ENCODE peak calls at places on chromosomes 5 and 9, in six cellular contexts. N, A, S, E, Z and X are unnamed samples.

GRCh38 chr9:124428751-124429529 is 13.7 kb upstream of the PSMB7 start:
- DNase-seq in N (no peak), A (no peak), E (no peak), S (no peak), Z (no peak), X (peak; percentile 33)

GRCh38 chr9:88437210-88438146 is 49.2 kb downstream of the SPIN1 start:
- DNase-seq in A (no peak), S (no peak), Z (no peak), N (no peak), E (no peak), X (no peak)

GRCh38 chr9:120832766-120833165 is 10.0 kb downstream of the PSMD5 start:
- DNase-seq in N (no peak), S (no peak), E (no peak), Z (no peak), A (no peak), X (no peak)

GRCh38 chr5:146340260-146341081 is 1.8 kb downstream of the POU4F3 start:
- DNase-seq in S (no peak), Z (no peak), E (peak; percentile 23), A (peak; percentile 72), N (peak; percentile 92), X (peak; percentile 91)

GRCh38 chr9:133103183-133103986 is 17.7 kb downstream of the RALGDS start:
- DNase-seq in N (peak; percentile 70), A (peak; percentile 84), S (no peak), E (peak; percentile 59), Z (no peak), X (peak; percentile 86)

GRCh38 chr5:81852277-81853004 is 101.5 kb upstream of the SSBP2 start:
- DNase-seq in S (no peak), A (peak; percentile 67), N (peak; percentile 65), E (peak; percentile 32), Z (no peak), X (peak; percentile 87)

GRCh38 chr5:117800261-117800660 is 1188.1 kb downstream of the DTWD2 start:
- DNase-seq in S (no peak), N (no peak), A (no peak), Z (no peak), E (no peak), X (no peak)

GRCh38 chr5:136425914-136426313 is 60.6 kb upstream of the TRPC7 start:
- DNase-seq in E (no peak), N (no peak), S (no peak), Z (no peak), A (no peak), X (no peak)

GRCh38 chr9:86795861-86796497 is 151.3 kb downstream of the GAS1 start:
- DNase-seq in Z (no peak), A (no peak), E (no peak), N (peak; percentile 48), S (no peak), X (peak; percentile 61)

GRCh38 chr9:69325409-69326212 is 596 bp downstream of the ENTREP1 start:
- DNase-seq in Z (no peak), E (no peak), S (no peak), A (peak; percentile 71), N (peak; percentile 64), X (peak; percentile 78)

GRCh38 chr5:38465045-38465444 is 91.4 kb downstream of the LIFR start:
- DNase-seq in E (no peak), S (no peak), A (no peak), Z (no peak), N (no peak), X (no peak)

GRCh38 chr9:76604171-76604570 is 145.2 kb downstream of the GCNT1 start:
- DNase-seq in A (no peak), Z (no peak), N (no peak), S (no peak), E (no peak), X (no peak)

GRCh38 chr9:126695186-126696090 is 81.7 kb downstream of the LMX1B start:
- DNase-seq in N (peak; percentile 18), E (no peak), A (peak; percentile 50), Z (no peak), S (no peak), X (peak; percentile 36)

GRCh38 chr5:10202089-10202753 is 47.5 kb downstream of the ATPSCKMT start:
- DNase-seq in E (no peak), N (no peak), Z (no peak), S (no peak), A (no peak), X (no peak)

GRCh38 chr9:133839822-133840329 is 101.7 kb upstream of the SARDH start:
- DNase-seq in E (no peak), A (no peak), N (peak; percentile 61), S (no peak), Z (peak; percentile 33), X (peak; percentile 88)

GRCh38 chr9:76905661-76905983 is 292 bp downstream of the PRUNE2 start:
- DNase-seq in Z (no peak), A (no peak), N (no peak), E (no peak), S (no peak), X (no peak)

GRCh38 chr9:79572032-79572890 is 496 bp downstream of the TLE4 start:
- DNase-seq in Z (no peak), S (no peak), E (no peak), N (peak; percentile 83), A (peak; percentile 83), X (peak; percentile 79)

GRCh38 chr5:17951392-17952169 is 317.3 kb downstream of the TAF11L14 start:
- DNase-seq in E (no peak), Z (peak; percentile 55), N (peak; percentile 60), S (no peak), A (no peak), X (peak; percentile 94)

GRCh38 chr5:174159327-174160247 is 114.1 kb downstream of the NSG2 start:
- DNase-seq in Z (no peak), E (no peak), A (no peak), S (no peak), N (no peak), X (peak; percentile 46)

GRCh38 chr5:135030691-135031145 is 3.3 kb downstream of the PITX1 start:
- DNase-seq in Z (no peak), A (no peak), E (no peak), N (peak; percentile 51), S (no peak), X (no peak)
- H3K36me3 ChIP-seq in Z (no peaks in the 10 kb centered on the region), A (no peaks in the 10 kb centered on the region), E (no peaks in the 10 kb centered on the region), N (no peaks in the 10 kb centered on the region), S (no peaks in the 10 kb centered on the region), X (peaks cover 3% of the 10 kb centered on the region)

GRCh38 chr9:92614763-92615441 is 55.0 kb downstream of the IPPK start:
- DNase-seq in N (no peak), E (no peak), S (no peak), Z (no peak), A (no peak), X (no peak)

GRCh38 chr9:92617195-92617813 is 52.6 kb downstream of the IPPK start:
- DNase-seq in E (no peak), A (no peak), N (no peak), S (no peak), Z (no peak), X (no peak)

GRCh38 chr9:92615790-92616189 is 54.1 kb downstream of the IPPK start:
- DNase-seq in A (no peak), N (no peak), Z (no peak), E (no peak), S (no peak), X (no peak)

GRCh38 chr9:92617951-92618510 is 51.9 kb downstream of the IPPK start:
- DNase-seq in N (no peak), E (no peak), S (no peak), A (no peak), Z (no peak), X (no peak)

GRCh38 chr9:92616199-92617129 is 53.5 kb downstream of the IPPK start:
- DNase-seq in Z (no peak), N (no peak), S (no peak), A (no peak), E (no peak), X (no peak)
- H3K36me3 ChIP-seq in Z (peaks cover 94% of the 10 kb centered on the region), N (no peaks in the 10 kb centered on the region), S (peaks cover 28% of the 10 kb centered on the region), A (peaks cover 60% of the 10 kb centered on the region), E (peaks cover 43% of the 10 kb centered on the region), X (peaks cover 48% of the 10 kb centered on the region)

GRCh38 chr9:128482186-128482585 is 22.3 kb upstream of the GLE1 start:
- DNase-seq in S (no peak), N (no peak), Z (no peak), E (no peak), A (no peak), X (no peak)
- H3K36me3 ChIP-seq in S (peaks cover 13% of the 10 kb centered on the region), N (no peaks in the 10 kb centered on the region), Z (peaks cover 77% of the 10 kb centered on the region), E (peaks cover 63% of the 10 kb centered on the region), A (peaks cover 76% of the 10 kb centered on the region), X (peaks cover 54% of the 10 kb centered on the region)

GRCh38 chr9:37541465-37541864 is 34.7 kb downstream of the FBXO10 start:
- DNase-seq in S (no peak), N (no peak), Z (no peak), A (no peak), E (no peak), X (no peak)

GRCh38 chr9:37534901-37535300 is 41.3 kb downstream of the FBXO10 start:
- DNase-seq in E (no peak), N (peak; percentile 82), Z (no peak), S (no peak), A (peak; percentile 9), X (no peak)

GRCh38 chr9:37540634-37541033 is 35.5 kb downstream of the FBXO10 start:
- DNase-seq in E (no peak), Z (no peak), N (no peak), S (no peak), A (peak; percentile 51), X (no peak)

GRCh38 chr9:37539634-37540033 is 36.5 kb downstream of the FBXO10 start:
- DNase-seq in A (no peak), N (no peak), E (no peak), S (no peak), Z (no peak), X (no peak)

GRCh38 chr9:37538099-37538498 is 38.1 kb downstream of the FBXO10 start:
- DNase-seq in E (no peak), N (no peak), S (no peak), Z (no peak), A (peak; percentile 10), X (no peak)
- H3K36me3 ChIP-seq in E (no peaks in the 10 kb centered on the region), N (no peaks in the 10 kb centered on the region), S (peaks cover 6% of the 10 kb centered on the region), Z (peaks cover 67% of the 10 kb centered on the region), A (peaks cover 17% of the 10 kb centered on the region), X (peaks cover 53% of the 10 kb centered on the region)